ENCODE peak calls at places on chromosomes 1 and 21, in seven cellular contexts. D, S, U, R, F, I and A are unnamed samples.

GRCh38 chr1:113109908-113110554 is 37.0 kb downstream of the LRIG2 start:
- DNase-seq in D (no peak), S (no peak), U (no peak), R (no peak), F (no peak), I (no peak), A (peak)

GRCh38 chr21:43034098-43034497 is 41.5 kb downstream of the CBS start:
- DNase-seq in D (no peak), S (no peak), U (no peak), R (no peak), F (no peak), I (no peak), A (no peak)

GRCh38 chr1:3055051-3055450 is 14.0 kb upstream of the PRDM16 start:
- DNase-seq in D (no peak), S (no peak), U (peak), R (peak), F (no peak), I (peak), A (no peak)

GRCh38 chr1:160308451-160309182 is 23.7 kb upstream of the PEX19 start:
- DNase-seq in D (no peak), S (no peak), U (no peak), R (no peak), F (no peak), I (no peak), A (no peak)

GRCh38 chr1:22830747-22831340 is 120.2 kb downstream of the EPHB2 start:
- DNase-seq in D (no peak), S (no peak), U (no peak), R (no peak), F (no peak), I (no peak), A (no peak)

GRCh38 chr1:229757226-229757625 is 131.2 kb downstream of the URB2 start:
- DNase-seq in D (no peak), S (no peak), U (no peak), R (no peak), F (no peak), I (no peak), A (no peak)

GRCh38 chr1:31633117-31633516 is 11.6 kb downstream of the PEF1 start:
- DNase-seq in D (no peak), S (no peak), U (no peak), R (peak), F (peak), I (no peak), A (no peak)

GRCh38 chr1:232854786-232855185 is 49.6 kb downstream of the MAP10 start:
- DNase-seq in D (no peak), S (peak), U (no peak), R (no peak), F (no peak), I (no peak), A (no peak)

GRCh38 chr1:53616927-53617326 is 122.0 kb downstream of the GLIS1 start:
- DNase-seq in D (no peak), S (no peak), U (peak), R (peak), F (no peak), I (peak), A (no peak)

GRCh38 chr21:35473496-35473895 is 424.4 kb upstream of the RUNX1 start:
- DNase-seq in D (no peak), S (no peak), U (no peak), R (no peak), F (no peak), I (no peak), A (no peak)

GRCh38 chr1:68115308-68115707 is 64.9 kb upstream of the DIRAS3 start:
- DNase-seq in D (no peak), S (peak), U (no peak), R (no peak), F (no peak), I (no peak), A (no peak)

GRCh38 chr21:34743831-34744230 is 75.0 kb downstream of the CLIC6 start:
- DNase-seq in D (peak), S (no peak), U (no peak), R (peak), F (peak), I (peak), A (no peak)

GRCh38 chr1:243475966-243476365 is 220.1 kb downstream of the SDCCAG8 start:
- DNase-seq in D (no peak), S (no peak), U (no peak), R (no peak), F (no peak), I (no peak), A (no peak)

GRCh38 chr1:172531412-172531811 is 1.5 kb upstream of the SUCO start:
- DNase-seq in D (no peak), S (no peak), U (no peak), R (no peak), F (no peak), I (no peak), A (no peak)

GRCh38 chr1:172531846-172532699 is 877 bp upstream of the SUCO start:
- DNase-seq in D (peak), S (peak), U (peak), R (peak), F (peak), I (peak), A (peak)

GRCh38 chr1:172530000-172530399 is 3.0 kb upstream of the SUCO start:
- DNase-seq in D (no peak), S (no peak), U (no peak), R (no peak), F (no peak), I (no peak), A (no peak)

GRCh38 chr1:172533511-172534116 is 664 bp downstream of the SUCO start:
- DNase-seq in D (no peak), S (peak), U (peak), R (peak), F (no peak), I (peak), A (peak)

GRCh38 chr1:172532700-172533510 is at the start of gene SUCO:
- DNase-seq in D (peak), S (peak), U (peak), R (peak), F (peak), I (peak), A (peak)
- TF ChIP-seq CTCF in D (no peak), S (peak), U (no peak), R (peak), F (peak), I (peak), A (no peak)

GRCh38 chr1:89900791-89901708 is 80.2 kb downstream of the LRRC8D start:
- DNase-seq in D (no peak), S (no peak), U (no peak), R (no peak), F (no peak), I (no peak), A (no peak)

GRCh38 chr1:89905391-89906058 is 84.7 kb downstream of the LRRC8D start:
- DNase-seq in D (no peak), S (no peak), U (no peak), R (no peak), F (no peak), I (no peak), A (no peak)

GRCh38 chr1:89906088-89906487 is 85.3 kb downstream of the LRRC8D start:
- DNase-seq in D (no peak), S (no peak), U (no peak), R (no peak), F (no peak), I (no peak), A (no peak)

GRCh38 chr1:89901957-89902669 is 81.3 kb downstream of the LRRC8D start:
- DNase-seq in D (no peak), S (no peak), U (no peak), R (no peak), F (no peak), I (no peak), A (no peak)

DNA sequence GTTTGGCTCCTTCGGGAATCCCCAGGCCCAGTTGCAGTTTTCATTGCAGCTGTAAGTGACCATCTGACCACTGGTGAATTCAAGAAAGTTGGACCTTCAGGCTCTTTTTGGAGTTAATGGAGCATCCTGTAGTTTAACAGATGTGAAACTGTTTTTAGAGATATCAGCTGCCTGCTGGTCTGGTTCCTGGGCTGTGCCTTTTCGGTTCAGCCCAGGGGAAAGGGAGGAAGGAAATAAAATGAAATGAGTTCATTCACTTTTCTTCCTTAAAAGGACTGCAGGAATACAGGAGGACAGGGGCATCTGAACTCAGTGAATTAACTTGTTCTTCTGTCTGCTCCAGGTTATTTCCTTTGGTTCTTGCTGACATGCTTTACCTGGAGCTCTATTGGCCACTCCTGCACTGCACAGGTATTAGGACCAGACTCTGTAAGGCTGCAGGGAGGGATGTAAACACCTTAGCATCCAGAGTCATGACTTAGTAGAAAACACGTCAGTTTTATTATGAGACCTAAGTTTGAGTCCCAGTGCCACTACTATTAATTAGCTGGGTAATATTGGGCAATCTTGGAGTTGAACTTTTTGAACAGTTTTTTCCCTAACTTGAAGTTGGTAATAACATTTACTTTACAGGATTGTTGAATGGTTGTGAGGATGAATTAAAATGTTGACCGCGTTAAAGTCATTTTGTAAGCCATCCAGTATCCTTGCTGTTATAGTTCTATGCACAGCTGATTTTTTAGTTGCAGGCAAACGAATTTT is 83.6 kb downstream of the LRRC8D start:
- DNase-seq in D (no peak), S (no peak), U (no peak), R (no peak), F (no peak), I (no peak), A (no peak)
- TF ChIP-seq EP300 in D (no peak), S (no peak), U (no peak), R (no peak), F (no peak), I (no peak), A (no peak)

DNA sequence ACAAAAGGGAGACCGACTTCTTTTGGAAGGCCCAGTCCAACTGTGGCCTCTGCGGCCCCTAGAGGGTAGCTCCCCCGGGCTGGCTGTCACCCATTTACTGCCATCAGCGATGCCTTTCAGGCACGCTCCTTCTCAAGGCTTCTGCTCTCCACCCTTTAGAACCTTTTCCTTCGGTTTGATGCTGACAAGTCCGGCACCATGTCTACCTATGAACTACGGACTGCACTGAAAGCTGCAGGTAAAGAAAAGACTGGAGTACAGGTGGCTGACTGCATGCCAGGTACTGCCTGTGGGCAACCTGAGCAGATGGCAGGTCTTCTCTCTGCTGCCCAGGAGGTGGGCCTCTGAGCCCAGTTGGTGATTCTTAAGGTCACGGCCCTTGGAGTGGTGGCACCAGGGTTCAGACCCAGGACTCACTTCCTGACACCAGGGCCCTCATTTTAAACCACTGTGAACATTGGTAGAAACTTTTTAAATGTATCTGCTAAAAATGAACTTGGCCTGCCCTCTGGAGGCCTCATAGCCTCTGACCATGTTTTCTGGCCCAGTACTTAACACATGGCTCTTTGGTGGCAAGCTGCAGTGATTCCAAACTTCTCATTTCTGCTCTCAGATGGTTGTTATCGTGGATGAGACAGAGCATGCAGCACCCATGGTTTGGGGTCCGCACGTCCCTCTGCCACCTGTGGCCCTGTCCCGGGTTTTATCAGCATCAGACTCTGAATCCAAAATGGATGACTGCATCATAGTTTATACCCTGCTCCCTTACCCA is 45.7 kb downstream of the CAPN9 start:
- DNase-seq in D (no peak), S (peak), U (no peak), R (no peak), F (no peak), I (no peak), A (no peak)
- TF ChIP-seq CTCF in D (no peak), S (no peak), U (no peak), R (no peak), F (no peak), I (no peak), A (no peak)

GRCh38 chr1:204970897-204971296 is 72.1 kb upstream of the CNTN2 start:
- DNase-seq in D (no peak), S (no peak), U (no peak), R (no peak), F (no peak), I (no peak), A (no peak)
- TF ChIP-seq EP300 in D (no peak), S (no peak), U (no peak), R (no peak), F (no peak), I (no peak), A (no peak)